ENCODE peak calls at places on chromosomes 11 and 22, in six cellular contexts. D is pulmonary artery endothelial cell; K is central memory CD8-positive, alpha-beta T cell; C is CD4-positive, CD25-positive, alpha-beta regulatory T cell; L is activated naive CD4-positive, alpha-beta T cell; M is progenitor cell of endocrine pancreas. I is an unnamed sample.

GRCh38 chr11:126433989-126434949 is 78.8 kb downstream of the ST3GAL4 start:
- DNase-seq in D (no peak), K (no peak), C (no peak), L (no peak), M (no peak), I (no peak)

GRCh38 chr11:78946945-78947914 is 372.6 kb upstream of the NARS2 start:
- DNase-seq in D (no peak), K (no peak), C (no peak), L (no peak), M (no peak), I (no peak)

GRCh38 chr22:19641254-19641982 is 72.9 kb upstream of the SEPTIN5 start:
- DNase-seq in D (no peak), K (no peak), C (no peak), L (no peak), M (peak; percentile 62), I (no peak)

GRCh38 chr22:17878970-17879369 is 104.7 kb upstream of the BID start:
- DNase-seq in D (no peak), K (no peak), C (no peak), L (no peak), M (no peak), I (no peak)

GRCh38 chr22:37618072-37618656 is 9.5 kb downstream of the GGA1 start:
- DNase-seq in D (no peak), K (no peak), C (no peak), L (no peak), M (no peak), I (no peak)

GRCh38 chr22:26446808-26447515 is 17.9 kb downstream of the ASPHD2 start:
- DNase-seq in D (no peak), K (no peak), C (no peak), L (no peak), M (no peak), I (no peak)

GRCh38 chr11:111520565-111520964 is 6.0 kb downstream of the HOATZ start:
- DNase-seq in D (no peak), K (no peak), C (no peak), L (no peak), M (no peak), I (no peak)

GRCh38 chr11:27227744-27228143 is 135.3 kb downstream of the CCDC34 start:
- DNase-seq in D (no peak), K (no peak), C (no peak), L (no peak), M (no peak), I (no peak)

GRCh38 chr11:106172389-106172991 is 95.0 kb downstream of the AASDHPPT start:
- DNase-seq in D (no peak), K (no peak), C (no peak), L (no peak), M (no peak), I (no peak)

GRCh38 chr11:57482782-57483569 is 22.6 kb downstream of the RTN4RL2 start:
- DNase-seq in D (no peak), K (no peak), C (peak; percentile 29), L (peak; percentile 44), M (peak; percentile 66), I (peak; percentile 41)

GRCh38 chr11:41246399-41246745 is 213.1 kb downstream of the LRRC4C start:
- DNase-seq in D (no peak), K (no peak), C (no peak), L (no peak), M (no peak), I (no peak)

GRCh38 chr11:127247261-127247660 is 246.7 kb upstream of the KIRREL3 start:
- DNase-seq in D (no peak), K (no peak), C (no peak), L (no peak), M (no peak), I (no peak)

GRCh38 chr11:2858995-2859705 is 26.4 kb downstream of the CDKN1C start:
- DNase-seq in D (no peak), K (no peak), C (no peak), L (no peak), M (no peak), I (no peak)

GRCh38 chr11:14924291-14924690 is 32.3 kb upstream of the CYP2R1 start:
- DNase-seq in D (no peak), K (no peak), C (no peak), L (no peak), M (no peak), I (no peak)

GRCh38 chr22:25334091-25334490 is 114.7 kb downstream of the CRYBB2 start:
- DNase-seq in D (no peak), K (no peak), C (no peak), L (no peak), M (peak; percentile 60), I (no peak)

GRCh38 chr22:41305646-41306045 is 4.3 kb downstream of the ZC3H7B start:
- DNase-seq in D (no peak), K (no peak), C (no peak), L (no peak), M (no peak), I (no peak)

GRCh38 chr11:120784566-120785251 is 239.2 kb upstream of the TBCEL start:
- DNase-seq in D (no peak), K (no peak), C (no peak), L (no peak), M (no peak), I (no peak)

GRCh38 chr11:112227002-112227401 is 774 bp downstream of the PTS start:
- DNase-seq in D (no peak), K (no peak), C (no peak), L (no peak), M (no peak), I (no peak)

GRCh38 chr11:63445720-63446119 is 45.2 kb downstream of the PLAAT5 start:
- DNase-seq in D (no peak), K (no peak), C (no peak), L (no peak), M (no peak), I (no peak)

GRCh38 chr11:63622318-63622717 is 8.1 kb upstream of the PLAAT3 start:
- DNase-seq in D (no peak), K (no peak), C (no peak), L (no peak), M (no peak), I (no peak)

GRCh38 chr11:131423715-131424114 is 53.3 kb downstream of the NTM start:
- DNase-seq in D (no peak), K (no peak), C (no peak), L (no peak), M (no peak), I (no peak)

GRCh38 chr11:69292221-69292648 is 1.7 kb upstream of the MYEOV start:
- DNase-seq in D (no peak), K (peak; percentile 26), C (peak; percentile 12), L (peak; percentile 31), M (no peak), I (peak; percentile 36)

GRCh38 chr11:109088061-109088460 is 333.9 kb upstream of the C11orf87 start:
- DNase-seq in D (no peak), K (no peak), C (no peak), L (no peak), M (no peak), I (no peak)

GRCh38 chr11:118106789-118107335 is 20.1 kb upstream of the SMIM35 start:
- DNase-seq in D (no peak), K (no peak), C (no peak), L (no peak), M (no peak), I (no peak)

GRCh38 chr22:31036671-31037550 is 44.2 kb upstream of the SMTN start:
- DNase-seq in D (no peak), K (no peak), C (no peak), L (no peak), M (no peak), I (no peak)

GRCh38 chr11:12769834-12770345 is 95.7 kb downstream of the TEAD1 start:
- DNase-seq in D (peak; percentile 44), K (no peak), C (no peak), L (no peak), M (no peak), I (no peak)

GRCh38 chr11:61885166-61885778 is 6.1 kb downstream of the FADS3 start:
- DNase-seq in D (no peak), K (no peak), C (no peak), L (no peak), M (no peak), I (no peak)

GRCh38 chr22:37213941-37214340 is 1.7 kb upstream of the SSTR3 start:
- DNase-seq in D (no peak), K (no peak), C (no peak), L (no peak), M (no peak), I (no peak)

GRCh38 chr11:118606157-118606843 is 1.1 kb upstream of the PHLDB1 start:
- DNase-seq in D (no peak), K (no peak), C (no peak), L (no peak), M (peak; percentile 39), I (no peak)

GRCh38 chr11:15852179-15852578 is 504.2 kb downstream of the SOX6 start:
- DNase-seq in D (no peak), K (no peak), C (no peak), L (no peak), M (no peak), I (no peak)

GRCh38 chr22:45170001-45170466 is 6.3 kb downstream of the NUP50 start:
- DNase-seq in D (no peak), K (no peak), C (peak; percentile 11), L (no peak), M (no peak), I (peak; percentile 23)

GRCh38 chr11:68010058-68011041 is at the start of gene ALDH3B1:
- DNase-seq in D (no peak), K (no peak), C (no peak), L (no peak), M (peak; percentile 8), I (no peak)

GRCh38 chr11:28566643-28567042 is 458.5 kb downstream of the METTL15 start:
- DNase-seq in D (peak; percentile 63), K (no peak), C (no peak), L (no peak), M (peak; percentile 41), I (no peak)

GRCh38 chr11:67601098-67601497 is 5.6 kb upstream of the NDUFV1 start:
- DNase-seq in D (no peak), K (no peak), C (no peak), L (no peak), M (no peak), I (no peak)

GRCh38 chr11:128884703-128885338 is 6.3 kb upstream of the KCNJ5 start:
- DNase-seq in D (peak; percentile 33), K (peak; percentile 40), C (peak; percentile 23), L (no peak), M (peak; percentile 56), I (peak; percentile 62)

GRCh38 chr11:66264893-66265292 is 3.5 kb upstream of the RAB1B start:
- DNase-seq in D (no peak), K (no peak), C (no peak), L (peak; percentile 25), M (no peak), I (no peak)